ENCODE peak calls at places on chromosomes 11 and 22, in seven cellular contexts. One of them, this sample, is unnamed.

GRCh38 chr22:46640293-46640692 is 20.1 kb downstream of the GRAMD4 start:
- DNase-seq in activated naive CD8-positive, alpha-beta T cell treated with anti-CD3 and anti-CD28 coated beads, Interleukin-2, amount 50 U/mL, for 24 hours: no peak
- DNase-seq in GM13976: no peak
- DNase-seq in H54: no peak
- DNase-seq in activated T-cell treated with anti-CD3 and anti-CD28 coated beads for 1 hour: no peak
- DNase-seq in midbrain: no peak
- DNase-seq in transverse colon: no peak
- DNase-seq in this sample: no peak

GRCh38 chr11:46557684-46558151 is 36.1 kb downstream of the AMBRA1 start:
- DNase-seq in activated naive CD8-positive, alpha-beta T cell treated with anti-CD3 and anti-CD28 coated beads, Interleukin-2, amount 50 U/mL, for 24 hours: no peak
- DNase-seq in GM13976: no peak
- DNase-seq in H54: no peak
- DNase-seq in activated T-cell treated with anti-CD3 and anti-CD28 coated beads for 1 hour: no peak
- DNase-seq in midbrain: no peak
- DNase-seq in transverse colon: no peak
- DNase-seq in this sample: peak

GRCh38 chr22:41352058-41352457 is 29.7 kb upstream of the TEF start:
- DNase-seq in activated naive CD8-positive, alpha-beta T cell treated with anti-CD3 and anti-CD28 coated beads, Interleukin-2, amount 50 U/mL, for 24 hours: no peak
- DNase-seq in GM13976: no peak
- DNase-seq in H54: peak
- DNase-seq in activated T-cell treated with anti-CD3 and anti-CD28 coated beads for 1 hour: no peak
- DNase-seq in midbrain: no peak
- DNase-seq in transverse colon: no peak
- DNase-seq in this sample: peak

GRCh38 chr22:19056951-19057401 is 65.2 kb downstream of the DGCR2 start:
- DNase-seq in activated naive CD8-positive, alpha-beta T cell treated with anti-CD3 and anti-CD28 coated beads, Interleukin-2, amount 50 U/mL, for 24 hours: no peak
- DNase-seq in GM13976: peak
- DNase-seq in H54: no peak
- DNase-seq in activated T-cell treated with anti-CD3 and anti-CD28 coated beads for 1 hour: no peak
- DNase-seq in midbrain: no peak
- DNase-seq in transverse colon: no peak
- DNase-seq in this sample: no peak

GRCh38 chr22:44385781-44386180 is 73.0 kb upstream of the SHISAL1 start:
- DNase-seq in activated naive CD8-positive, alpha-beta T cell treated with anti-CD3 and anti-CD28 coated beads, Interleukin-2, amount 50 U/mL, for 24 hours: no peak
- DNase-seq in GM13976: no peak
- DNase-seq in H54: no peak
- DNase-seq in activated T-cell treated with anti-CD3 and anti-CD28 coated beads for 1 hour: no peak
- DNase-seq in midbrain: no peak
- DNase-seq in transverse colon: no peak
- DNase-seq in this sample: no peak

GRCh38 chr11:72736452-72737069 is 15.6 kb downstream of the ARAP1 start:
- DNase-seq in activated naive CD8-positive, alpha-beta T cell treated with anti-CD3 and anti-CD28 coated beads, Interleukin-2, amount 50 U/mL, for 24 hours: peak
- DNase-seq in GM13976: peak
- DNase-seq in H54: peak
- DNase-seq in activated T-cell treated with anti-CD3 and anti-CD28 coated beads for 1 hour: peak
- DNase-seq in midbrain: no peak
- DNase-seq in transverse colon: no peak
- DNase-seq in this sample: peak

GRCh38 chr11:46306296-46306853 is 28.9 kb downstream of the CREB3L1 start:
- DNase-seq in activated naive CD8-positive, alpha-beta T cell treated with anti-CD3 and anti-CD28 coated beads, Interleukin-2, amount 50 U/mL, for 24 hours: no peak
- DNase-seq in GM13976: no peak
- DNase-seq in H54: no peak
- DNase-seq in activated T-cell treated with anti-CD3 and anti-CD28 coated beads for 1 hour: no peak
- DNase-seq in midbrain: no peak
- DNase-seq in transverse colon: no peak
- DNase-seq in this sample: peak

GRCh38 chr11:46736146-46736545 is 17.1 kb downstream of the F2 start:
- DNase-seq in activated naive CD8-positive, alpha-beta T cell treated with anti-CD3 and anti-CD28 coated beads, Interleukin-2, amount 50 U/mL, for 24 hours: no peak
- DNase-seq in GM13976: no peak
- DNase-seq in H54: no peak
- DNase-seq in activated T-cell treated with anti-CD3 and anti-CD28 coated beads for 1 hour: no peak
- DNase-seq in midbrain: no peak
- DNase-seq in transverse colon: no peak
- DNase-seq in this sample: no peak

GRCh38 chr22:39148727-39149535 is 3.5 kb downstream of the CBX7 start:
- DNase-seq in activated naive CD8-positive, alpha-beta T cell treated with anti-CD3 and anti-CD28 coated beads, Interleukin-2, amount 50 U/mL, for 24 hours: peak
- DNase-seq in GM13976: peak
- DNase-seq in H54: no peak
- DNase-seq in activated T-cell treated with anti-CD3 and anti-CD28 coated beads for 1 hour: peak
- DNase-seq in midbrain: peak
- DNase-seq in transverse colon: peak
- DNase-seq in this sample: no peak

GRCh38 chr11:19393941-19394340 is 153.2 kb upstream of the E2F8 start:
- DNase-seq in activated naive CD8-positive, alpha-beta T cell treated with anti-CD3 and anti-CD28 coated beads, Interleukin-2, amount 50 U/mL, for 24 hours: no peak
- DNase-seq in GM13976: no peak
- DNase-seq in H54: no peak
- DNase-seq in activated T-cell treated with anti-CD3 and anti-CD28 coated beads for 1 hour: no peak
- DNase-seq in midbrain: no peak
- DNase-seq in transverse colon: no peak
- DNase-seq in this sample: peak

GRCh38 chr11:79896258-79896657 is 455.4 kb upstream of the TENM4 start:
- DNase-seq in activated naive CD8-positive, alpha-beta T cell treated with anti-CD3 and anti-CD28 coated beads, Interleukin-2, amount 50 U/mL, for 24 hours: no peak
- DNase-seq in GM13976: no peak
- DNase-seq in H54: no peak
- DNase-seq in activated T-cell treated with anti-CD3 and anti-CD28 coated beads for 1 hour: no peak
- DNase-seq in midbrain: no peak
- DNase-seq in transverse colon: no peak
- DNase-seq in this sample: no peak

GRCh38 chr22:45563362-45564040 is 60.8 kb downstream of the FBLN1 start:
- DNase-seq in activated naive CD8-positive, alpha-beta T cell treated with anti-CD3 and anti-CD28 coated beads, Interleukin-2, amount 50 U/mL, for 24 hours: no peak
- DNase-seq in GM13976: no peak
- DNase-seq in H54: no peak
- DNase-seq in activated T-cell treated with anti-CD3 and anti-CD28 coated beads for 1 hour: no peak
- DNase-seq in midbrain: no peak
- DNase-seq in transverse colon: no peak
- DNase-seq in this sample: no peak

GRCh38 chr11:70532728-70533127 is 134.4 kb downstream of the CTTN start:
- DNase-seq in activated naive CD8-positive, alpha-beta T cell treated with anti-CD3 and anti-CD28 coated beads, Interleukin-2, amount 50 U/mL, for 24 hours: no peak
- DNase-seq in GM13976: no peak
- DNase-seq in H54: no peak
- DNase-seq in activated T-cell treated with anti-CD3 and anti-CD28 coated beads for 1 hour: no peak
- DNase-seq in midbrain: no peak
- DNase-seq in transverse colon: no peak
- DNase-seq in this sample: no peak

GRCh38 chr11:94830722-94831121 is 62.6 kb downstream of the AMOTL1 start:
- DNase-seq in activated naive CD8-positive, alpha-beta T cell treated with anti-CD3 and anti-CD28 coated beads, Interleukin-2, amount 50 U/mL, for 24 hours: no peak
- DNase-seq in GM13976: no peak
- DNase-seq in H54: no peak
- DNase-seq in activated T-cell treated with anti-CD3 and anti-CD28 coated beads for 1 hour: no peak
- DNase-seq in midbrain: no peak
- DNase-seq in transverse colon: no peak
- DNase-seq in this sample: no peak

GRCh38 chr11:35550374-35551036 is 25.1 kb upstream of the PAMR1 start:
- DNase-seq in activated naive CD8-positive, alpha-beta T cell treated with anti-CD3 and anti-CD28 coated beads, Interleukin-2, amount 50 U/mL, for 24 hours: no peak
- DNase-seq in GM13976: no peak
- DNase-seq in H54: no peak
- DNase-seq in activated T-cell treated with anti-CD3 and anti-CD28 coated beads for 1 hour: no peak
- DNase-seq in midbrain: no peak
- DNase-seq in transverse colon: no peak
- DNase-seq in this sample: no peak

GRCh38 chr11:35662061-35662648 is 420 bp upstream of the TRIM44 start:
- DNase-seq in activated naive CD8-positive, alpha-beta T cell treated with anti-CD3 and anti-CD28 coated beads, Interleukin-2, amount 50 U/mL, for 24 hours: no peak
- DNase-seq in GM13976: peak
- DNase-seq in H54: no peak
- DNase-seq in activated T-cell treated with anti-CD3 and anti-CD28 coated beads for 1 hour: peak
- DNase-seq in midbrain: peak
- DNase-seq in transverse colon: peak
- DNase-seq in this sample: no peak

GRCh38 chr11:104618949-104619348 is 279.3 kb downstream of the CASP12 start:
- DNase-seq in activated naive CD8-positive, alpha-beta T cell treated with anti-CD3 and anti-CD28 coated beads, Interleukin-2, amount 50 U/mL, for 24 hours: no peak
- DNase-seq in GM13976: no peak
- DNase-seq in H54: no peak
- DNase-seq in activated T-cell treated with anti-CD3 and anti-CD28 coated beads for 1 hour: no peak
- DNase-seq in midbrain: peak
- DNase-seq in transverse colon: no peak
- DNase-seq in this sample: no peak

GRCh38 chr11:69030324-69030723 is 17.3 kb upstream of the MRGPRF start:
- DNase-seq in activated naive CD8-positive, alpha-beta T cell treated with anti-CD3 and anti-CD28 coated beads, Interleukin-2, amount 50 U/mL, for 24 hours: no peak
- DNase-seq in GM13976: no peak
- DNase-seq in H54: no peak
- DNase-seq in activated T-cell treated with anti-CD3 and anti-CD28 coated beads for 1 hour: no peak
- DNase-seq in midbrain: no peak
- DNase-seq in transverse colon: no peak
- DNase-seq in this sample: peak

GRCh38 chr11:5831196-5831829 is 10.4 kb downstream of the OR52E6 start:
- DNase-seq in activated naive CD8-positive, alpha-beta T cell treated with anti-CD3 and anti-CD28 coated beads, Interleukin-2, amount 50 U/mL, for 24 hours: no peak
- DNase-seq in GM13976: no peak
- DNase-seq in H54: no peak
- DNase-seq in activated T-cell treated with anti-CD3 and anti-CD28 coated beads for 1 hour: no peak
- DNase-seq in midbrain: no peak
- DNase-seq in transverse colon: no peak
- DNase-seq in this sample: no peak

GRCh38 chr11:42161886-42162285 is 702.4 kb upstream of the LRRC4C start:
- DNase-seq in activated naive CD8-positive, alpha-beta T cell treated with anti-CD3 and anti-CD28 coated beads, Interleukin-2, amount 50 U/mL, for 24 hours: no peak
- DNase-seq in GM13976: no peak
- DNase-seq in H54: no peak
- DNase-seq in activated T-cell treated with anti-CD3 and anti-CD28 coated beads for 1 hour: no peak
- DNase-seq in midbrain: no peak
- DNase-seq in transverse colon: no peak
- DNase-seq in this sample: peak